ENCODE peak calls at places on chromosomes 6 and 20, in four cellular contexts. One of them, this sample, is unnamed.
A peak's percentile ranks its signal among the peaks of the same experiment; 100 is the strongest.

GRCh38 chr20:52033313-52033712 is 158.3 kb downstream of the ZFP64 start:
- DNase-seq in neural progenitor cell: no peak
- DNase-seq in naive thymus-derived CD4-positive, alpha-beta T cell: no peak
- DNase-seq in PC-3: no peak
- DNase-seq in this sample: no peak

GRCh38 chr20:41334452-41335421 is 5.9 kb upstream of the LPIN3 start:
- DNase-seq in PC-3: no peak
- DNase-seq in naive thymus-derived CD4-positive, alpha-beta T cell: no peak
- DNase-seq in neural progenitor cell: no peak
- DNase-seq in this sample: no peak

GRCh38 chr6:39280247-39280731 is 33.9 kb downstream of the KCNK17 start:
- DNase-seq in neural progenitor cell: no peak
- DNase-seq in naive thymus-derived CD4-positive, alpha-beta T cell: no peak
- DNase-seq in PC-3: peak; percentile 86
- DNase-seq in this sample: peak; percentile 69

GRCh38 chr6:143677891-143678737 is at the start of gene PHACTR2:
- DNase-seq in neural progenitor cell: peak; percentile 96
- DNase-seq in PC-3: peak; percentile 57
- DNase-seq in naive thymus-derived CD4-positive, alpha-beta T cell: peak; percentile 38
- DNase-seq in this sample: peak; percentile 93

GRCh38 chr6:133705731-133706130 is 183.2 kb upstream of the TCF21 start:
- DNase-seq in PC-3: peak; percentile 65
- DNase-seq in naive thymus-derived CD4-positive, alpha-beta T cell: no peak
- DNase-seq in neural progenitor cell: no peak
- DNase-seq in this sample: no peak

GRCh38 chr6:163249651-163250101 is 164.8 kb upstream of the QKI start:
- DNase-seq in PC-3: peak; percentile 72
- DNase-seq in naive thymus-derived CD4-positive, alpha-beta T cell: no peak
- DNase-seq in neural progenitor cell: no peak
- DNase-seq in this sample: no peak

GRCh38 chr6:85756982-85757381 is 114.3 kb upstream of the SYNCRIP start:
- DNase-seq in naive thymus-derived CD4-positive, alpha-beta T cell: no peak
- DNase-seq in PC-3: peak; percentile 59
- DNase-seq in neural progenitor cell: peak; percentile 11
- DNase-seq in this sample: no peak

GRCh38 chr6:116175344-116175743 is 49.4 kb upstream of the COL10A1 start:
- DNase-seq in naive thymus-derived CD4-positive, alpha-beta T cell: no peak
- DNase-seq in PC-3: no peak
- DNase-seq in neural progenitor cell: peak; percentile 5
- DNase-seq in this sample: no peak

GRCh38 chr6:41599015-41599835 is 39.0 kb upstream of the MDFI start:
- DNase-seq in PC-3: no peak
- DNase-seq in neural progenitor cell: no peak
- DNase-seq in naive thymus-derived CD4-positive, alpha-beta T cell: no peak
- DNase-seq in this sample: no peak

GRCh38 chr6:159217595-159218275 is 48.5 kb downstream of the FNDC1 start:
- DNase-seq in PC-3: peak; percentile 33
- DNase-seq in neural progenitor cell: peak; percentile 82
- DNase-seq in naive thymus-derived CD4-positive, alpha-beta T cell: no peak
- DNase-seq in this sample: no peak

GRCh38 chr6:43436577-43437282 is 9.4 kb downstream of the ABCC10 start:
- DNase-seq in naive thymus-derived CD4-positive, alpha-beta T cell: no peak
- DNase-seq in PC-3: peak; percentile 77
- DNase-seq in neural progenitor cell: no peak
- DNase-seq in this sample: no peak

GRCh38 chr6:35047265-35048011 is 93.7 kb downstream of the TCP11 start:
- DNase-seq in PC-3: no peak
- DNase-seq in neural progenitor cell: no peak
- DNase-seq in naive thymus-derived CD4-positive, alpha-beta T cell: no peak
- DNase-seq in this sample: peak; percentile 42

GRCh38 chr20:53706008-53706481 is 112.4 kb upstream of the ZNF217 start:
- DNase-seq in naive thymus-derived CD4-positive, alpha-beta T cell: no peak
- DNase-seq in PC-3: peak; percentile 28
- DNase-seq in neural progenitor cell: no peak
- DNase-seq in this sample: no peak

GRCh38 chr6:166611631-166612030 is 15.4 kb downstream of the RPS6KA2 start:
- DNase-seq in naive thymus-derived CD4-positive, alpha-beta T cell: no peak
- DNase-seq in PC-3: peak; percentile 19
- DNase-seq in neural progenitor cell: no peak
- DNase-seq in this sample: no peak

GRCh38 chr6:144064402-144064830 is 31.0 kb downstream of the SF3B5 start:
- DNase-seq in naive thymus-derived CD4-positive, alpha-beta T cell: peak; percentile 35
- DNase-seq in neural progenitor cell: peak; percentile 70
- DNase-seq in PC-3: no peak
- DNase-seq in this sample: peak; percentile 61

GRCh38 chr6:164098857-164099534 is 684.5 kb downstream of the QKI start:
- DNase-seq in PC-3: no peak
- DNase-seq in neural progenitor cell: no peak
- DNase-seq in naive thymus-derived CD4-positive, alpha-beta T cell: no peak
- DNase-seq in this sample: no peak

GRCh38 chr20:38084425-38084951 is 50.9 kb downstream of the RPRD1B start:
- DNase-seq in PC-3: no peak
- DNase-seq in naive thymus-derived CD4-positive, alpha-beta T cell: no peak
- DNase-seq in neural progenitor cell: no peak
- DNase-seq in this sample: no peak

GRCh38 chr6:123994891-123995635 is 191.4 kb downstream of the NKAIN2 start:
- DNase-seq in PC-3: no peak
- DNase-seq in naive thymus-derived CD4-positive, alpha-beta T cell: no peak
- DNase-seq in neural progenitor cell: no peak
- DNase-seq in this sample: no peak

GRCh38 chr6:163688971-163689370 is 274.5 kb downstream of the QKI start:
- DNase-seq in naive thymus-derived CD4-positive, alpha-beta T cell: no peak
- DNase-seq in PC-3: no peak
- DNase-seq in neural progenitor cell: no peak
- DNase-seq in this sample: no peak

GRCh38 chr6:159977242-159978214 is 8.6 kb downstream of the IGF2R start:
- DNase-seq in naive thymus-derived CD4-positive, alpha-beta T cell: no peak
- DNase-seq in neural progenitor cell: peak; percentile 19
- DNase-seq in PC-3: no peak
- DNase-seq in this sample: peak; percentile 67

GRCh38 chr6:1641391-1641790 is 31.7 kb downstream of the FOXC1 start:
- DNase-seq in PC-3: peak; percentile 91
- DNase-seq in naive thymus-derived CD4-positive, alpha-beta T cell: no peak
- DNase-seq in neural progenitor cell: no peak
- DNase-seq in this sample: no peak

GRCh38 chr6:83633149-83633548 is 75.8 kb downstream of the SNAP91 start:
- DNase-seq in neural progenitor cell: no peak
- DNase-seq in naive thymus-derived CD4-positive, alpha-beta T cell: no peak
- DNase-seq in PC-3: no peak
- DNase-seq in this sample: no peak

GRCh38 chr6:130928993-130929678 is 101.9 kb downstream of the SMLR1 start:
- DNase-seq in PC-3: peak; percentile 54
- DNase-seq in naive thymus-derived CD4-positive, alpha-beta T cell: no peak
- DNase-seq in neural progenitor cell: no peak
- DNase-seq in this sample: no peak

GRCh38 chr6:142857609-142858195 is 87.3 kb downstream of the HIVEP2 start:
- DNase-seq in PC-3: no peak
- DNase-seq in naive thymus-derived CD4-positive, alpha-beta T cell: no peak
- DNase-seq in neural progenitor cell: no peak
- DNase-seq in this sample: no peak

GRCh38 chr6:136740050-136740974 is 52.0 kb downstream of the MAP3K5 start:
- DNase-seq in naive thymus-derived CD4-positive, alpha-beta T cell: no peak
- DNase-seq in PC-3: no peak
- DNase-seq in neural progenitor cell: no peak
- DNase-seq in this sample: no peak

GRCh38 chr6:101167638-101168037 is 225.9 kb upstream of the GRIK2 start:
- DNase-seq in neural progenitor cell: no peak
- DNase-seq in PC-3: no peak
- DNase-seq in naive thymus-derived CD4-positive, alpha-beta T cell: no peak
- DNase-seq in this sample: no peak

GRCh38 chr6:90362273-90362672 is 65.6 kb upstream of the BACH2 start:
- DNase-seq in naive thymus-derived CD4-positive, alpha-beta T cell: no peak
- DNase-seq in neural progenitor cell: no peak
- DNase-seq in PC-3: peak; percentile 4
- DNase-seq in this sample: peak; percentile 34

GRCh38 chr6:25963426-25964123 is 973 bp downstream of the TRIM38 start:
- DNase-seq in naive thymus-derived CD4-positive, alpha-beta T cell: no peak
- DNase-seq in neural progenitor cell: no peak
- DNase-seq in PC-3: peak; percentile 72
- DNase-seq in this sample: no peak

GRCh38 chr6:116971959-116972358 is 94.9 kb downstream of the RFX6 start:
- DNase-seq in naive thymus-derived CD4-positive, alpha-beta T cell: no peak
- DNase-seq in neural progenitor cell: peak; percentile 56
- DNase-seq in PC-3: peak; percentile 62
- DNase-seq in this sample: no peak

GRCh38 chr6:79570129-79570801 is 33.0 kb upstream of the LCA5 start:
- DNase-seq in PC-3: peak; percentile 76
- DNase-seq in naive thymus-derived CD4-positive, alpha-beta T cell: no peak
- DNase-seq in neural progenitor cell: no peak
- DNase-seq in this sample: no peak

GRCh38 chr20:3311623-3312022 is 72.6 kb upstream of the SLC4A11 start:
- DNase-seq in PC-3: no peak
- DNase-seq in neural progenitor cell: no peak
- DNase-seq in naive thymus-derived CD4-positive, alpha-beta T cell: no peak
- DNase-seq in this sample: no peak

GRCh38 chr20:22523499-22524392 is 60.6 kb downstream of the FOXA2 start:
- DNase-seq in naive thymus-derived CD4-positive, alpha-beta T cell: no peak
- DNase-seq in neural progenitor cell: no peak
- DNase-seq in PC-3: peak; percentile 82
- DNase-seq in this sample: no peak

GRCh38 chr6:147005499-147005898 is 198.7 kb upstream of the STXBP5 start:
- DNase-seq in naive thymus-derived CD4-positive, alpha-beta T cell: no peak
- DNase-seq in neural progenitor cell: no peak
- DNase-seq in PC-3: no peak
- DNase-seq in this sample: no peak

GRCh38 chr6:3884007-3884745 is 35.0 kb downstream of the FAM50B start:
- DNase-seq in PC-3: peak; percentile 67
- DNase-seq in neural progenitor cell: no peak
- DNase-seq in naive thymus-derived CD4-positive, alpha-beta T cell: no peak
- DNase-seq in this sample: no peak

GRCh38 chr20:44700306-44700705 is 14.9 kb upstream of the CCN5 start:
- DNase-seq in neural progenitor cell: no peak
- DNase-seq in PC-3: no peak
- DNase-seq in naive thymus-derived CD4-positive, alpha-beta T cell: no peak
- DNase-seq in this sample: peak; percentile 42

GRCh38 chr6:145929037-145929633 is 35.0 kb downstream of the SHPRH start:
- DNase-seq in naive thymus-derived CD4-positive, alpha-beta T cell: peak; percentile 8
- DNase-seq in neural progenitor cell: peak; percentile 53
- DNase-seq in PC-3: peak; percentile 46
- DNase-seq in this sample: no peak

GRCh38 chr6:30572078-30572605 is 900 bp downstream of the ABCF1 start:
- DNase-seq in neural progenitor cell: no peak
- DNase-seq in PC-3: peak; percentile 41
- DNase-seq in naive thymus-derived CD4-positive, alpha-beta T cell: no peak
- DNase-seq in this sample: no peak
- H3K4me1 ChIP-seq in neural progenitor cell: peaks cover 9% of the 10 kb centered on the region
- H3K4me1 ChIP-seq in PC-3: peaks cover 32% of the 10 kb centered on the region
- H3K4me1 ChIP-seq in naive thymus-derived CD4-positive, alpha-beta T cell: peaks cover 33% of the 10 kb centered on the region
- H3K4me1 ChIP-seq in this sample: peaks cover 7% of the 10 kb centered on the region

GRCh38 chr6:170041526-170041925 is 249.4 kb downstream of the DLL1 start:
- DNase-seq in PC-3: no peak
- DNase-seq in naive thymus-derived CD4-positive, alpha-beta T cell: no peak
- DNase-seq in neural progenitor cell: no peak
- DNase-seq in this sample: no peak
- H3K9me3 ChIP-seq in PC-3: no peaks in the 10 kb centered on the region
- H3K9me3 ChIP-seq in naive thymus-derived CD4-positive, alpha-beta T cell: no peaks in the 10 kb centered on the region
- H3K9me3 ChIP-seq in neural progenitor cell: no peaks in the 10 kb centered on the region
- H3K9me3 ChIP-seq in this sample: no peaks in the 10 kb centered on the region

GRCh38 chr6:54541521-54541920 is 233.3 kb downstream of the TINAG start:
- DNase-seq in neural progenitor cell: no peak
- DNase-seq in PC-3: no peak
- DNase-seq in naive thymus-derived CD4-positive, alpha-beta T cell: no peak
- DNase-seq in this sample: no peak
- H3K4me1 ChIP-seq in neural progenitor cell: no peaks in the 10 kb centered on the region
- H3K4me1 ChIP-seq in PC-3: no peaks in the 10 kb centered on the region
- H3K4me1 ChIP-seq in naive thymus-derived CD4-positive, alpha-beta T cell: no peaks in the 10 kb centered on the region
- H3K4me1 ChIP-seq in this sample: no peaks in the 10 kb centered on the region

DNA sequence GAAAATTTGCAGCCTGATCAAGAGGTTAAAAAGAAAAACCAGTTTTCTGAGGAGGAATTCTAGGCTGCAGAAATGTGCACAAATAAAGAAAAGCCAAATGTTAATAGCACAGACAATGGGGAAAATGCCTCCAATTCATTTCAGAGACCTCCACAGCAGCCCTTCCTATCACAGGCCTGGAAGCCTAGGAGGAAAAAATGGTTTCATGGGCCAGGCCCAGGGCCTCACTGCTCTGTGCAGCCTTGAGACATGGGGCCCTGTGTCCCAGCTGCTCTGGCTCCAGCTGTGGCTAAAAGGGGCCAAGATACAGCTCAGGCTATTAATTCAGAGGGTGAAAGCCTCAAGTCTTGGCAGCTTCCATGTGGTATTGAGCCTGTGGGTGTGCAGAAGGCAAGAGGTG is 18.9 kb downstream of the AHI1 start:
- DNase-seq in PC-3: no peak
- DNase-seq in neural progenitor cell: no peak
- DNase-seq in naive thymus-derived CD4-positive, alpha-beta T cell: no peak
- DNase-seq in this sample: no peak
- H3K9me3 ChIP-seq in PC-3: peaks cover 8% of the 10 kb centered on the region
- H3K9me3 ChIP-seq in neural progenitor cell: peaks cover 15% of the 10 kb centered on the region
- H3K9me3 ChIP-seq in naive thymus-derived CD4-positive, alpha-beta T cell: no peaks in the 10 kb centered on the region
- H3K9me3 ChIP-seq in this sample: no peaks in the 10 kb centered on the region

GRCh38 chr6:158038291-158039177 is 56.9 kb downstream of the SYNJ2 start:
- DNase-seq in neural progenitor cell: no peak
- DNase-seq in naive thymus-derived CD4-positive, alpha-beta T cell: no peak
- DNase-seq in PC-3: no peak
- DNase-seq in this sample: peak; percentile 59

GRCh38 chr6:158036261-158036660 is 54.6 kb downstream of the SYNJ2 start:
- DNase-seq in PC-3: no peak
- DNase-seq in neural progenitor cell: no peak
- DNase-seq in naive thymus-derived CD4-positive, alpha-beta T cell: no peak
- DNase-seq in this sample: no peak

GRCh38 chr6:158039178-158039557 is 57.5 kb downstream of the SYNJ2 start:
- DNase-seq in naive thymus-derived CD4-positive, alpha-beta T cell: no peak
- DNase-seq in neural progenitor cell: peak; percentile 21
- DNase-seq in PC-3: no peak
- DNase-seq in this sample: no peak

GRCh38 chr6:158037771-158038170 is 56.1 kb downstream of the SYNJ2 start:
- DNase-seq in PC-3: no peak
- DNase-seq in naive thymus-derived CD4-positive, alpha-beta T cell: no peak
- DNase-seq in neural progenitor cell: no peak
- DNase-seq in this sample: no peak

GRCh38 chr6:158037021-158037420 is 55.4 kb downstream of the SYNJ2 start:
- DNase-seq in PC-3: no peak
- DNase-seq in neural progenitor cell: no peak
- DNase-seq in naive thymus-derived CD4-positive, alpha-beta T cell: no peak
- DNase-seq in this sample: no peak
- H3K4me1 ChIP-seq in PC-3: peaks cover 33% of the 10 kb centered on the region
- H3K4me1 ChIP-seq in neural progenitor cell: peaks cover 6% of the 10 kb centered on the region
- H3K4me1 ChIP-seq in naive thymus-derived CD4-positive, alpha-beta T cell: no peaks in the 10 kb centered on the region
- H3K4me1 ChIP-seq in this sample: peaks cover 29% of the 10 kb centered on the region

GRCh38 chr6:48689498-48689897 is 578.5 kb upstream of the PTCHD4 start:
- DNase-seq in naive thymus-derived CD4-positive, alpha-beta T cell: no peak
- DNase-seq in PC-3: peak; percentile 3
- DNase-seq in neural progenitor cell: no peak
- DNase-seq in this sample: no peak
- H3K9me3 ChIP-seq in naive thymus-derived CD4-positive, alpha-beta T cell: no peaks in the 10 kb centered on the region
- H3K9me3 ChIP-seq in PC-3: peaks cover 21% of the 10 kb centered on the region
- H3K9me3 ChIP-seq in neural progenitor cell: no peaks in the 10 kb centered on the region
- H3K9me3 ChIP-seq in this sample: no peaks in the 10 kb centered on the region

DNA sequence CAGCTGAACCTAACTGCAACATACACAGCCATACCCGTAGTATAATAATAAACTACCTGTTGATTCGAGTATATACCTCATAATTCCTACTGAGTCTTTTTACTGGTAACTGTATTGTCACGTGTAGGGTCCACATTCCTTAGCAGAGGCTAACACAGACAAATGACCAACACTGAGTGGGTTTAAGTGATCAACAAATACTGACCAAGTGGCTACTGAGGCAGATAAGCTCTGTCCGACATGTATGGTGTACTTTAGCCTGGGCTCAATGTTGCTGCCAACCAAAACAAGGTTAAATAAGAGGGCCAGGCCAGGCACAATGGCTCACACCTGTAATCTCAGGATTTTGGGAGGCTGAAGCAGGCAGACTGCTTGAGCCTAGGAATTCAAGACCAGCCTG is 12.7 kb downstream of the ELOVL5 start:
- DNase-seq in naive thymus-derived CD4-positive, alpha-beta T cell: no peak
- DNase-seq in neural progenitor cell: no peak
- DNase-seq in PC-3: no peak
- DNase-seq in this sample: no peak
- H3K4me1 ChIP-seq in naive thymus-derived CD4-positive, alpha-beta T cell: peaks cover 72% of the 10 kb centered on the region
- H3K4me1 ChIP-seq in neural progenitor cell: peaks cover 14% of the 10 kb centered on the region
- H3K4me1 ChIP-seq in PC-3: no peaks in the 10 kb centered on the region
- H3K4me1 ChIP-seq in this sample: peaks cover 15% of the 10 kb centered on the region